ENCODE peak calls at places on chromosome 12, in six cellular contexts. N is H1, A is GM12892, U is K562, I is HepG2, L is GM12878. Z is an unnamed sample.

GRCh38 chr12:2624543-2625266 is 170.1 kb upstream of the FKBP4 start:
- DNase-seq in N (peak), A (no peak), U (peak), I (no peak), L (no peak), Z (no peak)

GRCh38 chr12:63916561-63917476 is 72.3 kb downstream of the SRGAP1 start:
- DNase-seq in N (no peak), A (no peak), U (no peak), I (no peak), L (no peak), Z (no peak)

GRCh38 chr12:25051583-25052190 is 102.8 kb upstream of the BCAT1 start:
- DNase-seq in N (no peak), A (peak), U (peak), I (no peak), L (peak), Z (peak)

GRCh38 chr12:121295746-121296617 is 527 bp downstream of the CAMKK2 start:
- DNase-seq in N (no peak), A (no peak), U (peak), I (peak), L (no peak), Z (no peak)

GRCh38 chr12:64583395-64584172 is 26.7 kb upstream of the RASSF3 start:
- DNase-seq in N (no peak), A (no peak), U (no peak), I (no peak), L (no peak), Z (no peak)

GRCh38 chr12:32302218-32302826 is 97.0 kb upstream of the FGD4 start:
- DNase-seq in N (no peak), A (peak), U (peak), I (peak), L (peak), Z (peak)

GRCh38 chr12:25276199-25276937 is 25.6 kb upstream of the KRAS start:
- DNase-seq in N (no peak), A (no peak), U (peak), I (peak), L (no peak), Z (no peak)

GRCh38 chr12:23950775-23951391 is 1.4 kb upstream of the SOX5 start:
- DNase-seq in N (no peak), A (no peak), U (no peak), I (peak), L (no peak), Z (no peak)

GRCh38 chr12:101666017-101666728 is 31.3 kb upstream of the CHPT1 start:
- DNase-seq in N (no peak), A (no peak), U (no peak), I (no peak), L (no peak), Z (no peak)

GRCh38 chr12:108214486-108214885 is 85.4 kb downstream of the WSCD2 start:
- DNase-seq in N (no peak), A (peak), U (peak), I (peak), L (no peak), Z (peak)

GRCh38 chr12:15050664-15051063 is 77.8 kb downstream of the PDE6H start:
- DNase-seq in N (no peak), A (no peak), U (no peak), I (no peak), L (no peak), Z (no peak)

GRCh38 chr12:130026608-130027176 is 122.9 kb upstream of the TMEM132D start:
- DNase-seq in N (no peak), A (no peak), U (peak), I (peak), L (no peak), Z (peak)

GRCh38 chr12:12327802-12328201 is 22.2 kb downstream of the MANSC1 start:
- DNase-seq in N (no peak), A (peak), U (peak), I (peak), L (peak), Z (peak)

GRCh38 chr12:12338528-12339168 is 11.4 kb downstream of the MANSC1 start:
- DNase-seq in N (no peak), A (no peak), U (no peak), I (no peak), L (no peak), Z (no peak)

GRCh38 chr12:120361506-120362208 is 7.3 kb downstream of the MSI1 start:
- DNase-seq in N (peak), A (peak), U (peak), I (no peak), L (no peak), Z (peak)

GRCh38 chr12:70052931-70053497 is 190.2 kb upstream of the CNOT2 start:
- DNase-seq in N (no peak), A (no peak), U (peak), I (peak), L (no peak), Z (no peak)

GRCh38 chr12:24960222-24960855 is 11.4 kb upstream of the BCAT1 start:
- DNase-seq in N (no peak), A (no peak), U (peak), I (peak), L (peak), Z (no peak)

GRCh38 chr12:13670249-13670648 is 311.2 kb downstream of the GRIN2B start:
- DNase-seq in N (no peak), A (no peak), U (no peak), I (no peak), L (no peak), Z (no peak)

GRCh38 chr12:48182659-48183058 is 785 bp upstream of the CCDC184 start:
- DNase-seq in N (no peak), A (no peak), U (no peak), I (no peak), L (no peak), Z (no peak)

GRCh38 chr12:48184549-48184922 is 1.1 kb downstream of the CCDC184 start:
- DNase-seq in N (no peak), A (no peak), U (no peak), I (no peak), L (no peak), Z (no peak)

GRCh38 chr12:48185181-48185919 is 1.9 kb downstream of the CCDC184 start:
- DNase-seq in N (no peak), A (no peak), U (no peak), I (no peak), L (no peak), Z (no peak)

GRCh38 chr12:48183091-48183875 is at the start of gene CCDC184:
- DNase-seq in N (no peak), A (peak), U (peak), I (no peak), L (peak), Z (peak)

GRCh38 chr12:48183876-48184548 is 568 bp downstream of the CCDC184 start:
- DNase-seq in N (no peak), A (no peak), U (no peak), I (no peak), L (no peak), Z (no peak)
- TF ChIP-seq POLR2AphosphoS5 in N (no peak), A (no peak), U (no peak), I (no peak), L (no peak), Z (no peak)

GRCh38 chr12:116906285-116906684 is 4.5 kb upstream of the FBXW8 start:
- DNase-seq in N (no peak), A (no peak), U (no peak), I (no peak), L (no peak), Z (no peak)

GRCh38 chr12:116916122-116916521 is 5.4 kb downstream of the FBXW8 start:
- DNase-seq in N (no peak), A (no peak), U (no peak), I (peak), L (no peak), Z (no peak)

GRCh38 chr12:116915326-116915725 is 4.6 kb downstream of the FBXW8 start:
- DNase-seq in N (no peak), A (no peak), U (no peak), I (no peak), L (no peak), Z (no peak)

GRCh38 chr12:116910280-116910644 is 488 bp upstream of the FBXW8 start:
- DNase-seq in N (no peak), A (no peak), U (no peak), I (no peak), L (no peak), Z (no peak)

GRCh38 chr12:116910645-116911449 is at the start of gene FBXW8:
- DNase-seq in N (no peak), A (peak), U (peak), I (peak), L (no peak), Z (peak)
- TF ChIP-seq POLR2A in N (peak), A (peak), U (peak), I (peak), L (peak), Z (peak)

DNA sequence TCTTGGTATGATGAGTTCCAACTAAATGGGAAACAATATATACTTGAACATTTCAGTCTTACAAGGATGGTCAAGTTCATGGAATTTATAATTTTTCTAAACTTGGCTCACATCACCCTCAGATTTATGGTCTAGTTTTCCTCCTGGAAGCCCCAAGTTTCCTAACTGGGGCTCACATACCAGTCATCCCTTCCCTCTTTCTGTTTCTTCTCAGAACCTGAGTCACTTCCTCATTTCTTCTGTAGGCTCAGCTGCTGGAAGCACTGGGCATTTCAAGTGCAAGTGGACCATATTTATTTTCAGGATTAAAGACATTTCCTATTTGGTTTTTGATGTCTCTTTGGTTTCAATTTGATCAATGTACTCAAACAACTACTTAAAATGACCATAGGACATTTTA is 55.4 kb downstream of the GRIP1 start:
- DNase-seq in N (no peak), A (no peak), U (no peak), I (no peak), L (no peak), Z (no peak)
- TF ChIP-seq TAF1 in N (no peak), A (no peak), U (no peak), I (no peak), L (no peak), Z (no peak)

GRCh38 chr12:47280543-47281330 is 201.0 kb upstream of the AMIGO2 start:
- DNase-seq in N (no peak), A (no peak), U (no peak), I (no peak), L (no peak), Z (no peak)

GRCh38 chr12:47276253-47277070 is 196.7 kb upstream of the AMIGO2 start:
- DNase-seq in N (no peak), A (peak), U (peak), I (peak), L (peak), Z (peak)

GRCh38 chr12:47274725-47275124 is 195.0 kb upstream of the AMIGO2 start:
- DNase-seq in N (no peak), A (no peak), U (no peak), I (no peak), L (no peak), Z (no peak)

GRCh38 chr12:47277071-47277408 is 197.3 kb upstream of the AMIGO2 start:
- DNase-seq in N (no peak), A (no peak), U (no peak), I (no peak), L (no peak), Z (no peak)

GRCh38 chr12:47277972-47278448 is 198.3 kb upstream of the AMIGO2 start:
- DNase-seq in N (no peak), A (no peak), U (peak), I (no peak), L (no peak), Z (no peak)
- TF ChIP-seq POLR2AphosphoS5 in N (no peak), A (no peak), U (no peak), I (no peak), L (no peak), Z (no peak)